ENCODE peak calls at places on chromosome 22, in six cellular contexts. One of them, this sample, is unnamed.
A peak's percentile ranks its signal among the peaks of the same experiment; 100 is the strongest.

GRCh38 chr22:45551310-45552016 is 48.8 kb downstream of the FBLN1 start:
- DNase-seq in colonic mucosa: no peak
- DNase-seq in HCT116: no peak
- DNase-seq in heart left ventricle: peak; percentile 31
- DNase-seq in lower lobe of right lung: no peak
- DNase-seq in psoas muscle: peak; percentile 48
- DNase-seq in this sample: no peak

GRCh38 chr22:27267145-27267544 is 534.4 kb downstream of the MN1 start:
- DNase-seq in colonic mucosa: no peak
- DNase-seq in lower lobe of right lung: no peak
- DNase-seq in psoas muscle: no peak
- DNase-seq in heart left ventricle: no peak
- DNase-seq in HCT116: no peak
- DNase-seq in this sample: no peak

GRCh38 chr22:36026741-36027140 is 1.9 kb downstream of the RBFOX2 start:
- DNase-seq in colonic mucosa: no peak
- DNase-seq in psoas muscle: no peak
- DNase-seq in heart left ventricle: no peak
- DNase-seq in HCT116: no peak
- DNase-seq in lower lobe of right lung: no peak
- DNase-seq in this sample: no peak

GRCh38 chr22:23313791-23314567 is 133.7 kb downstream of the BCR start:
- DNase-seq in colonic mucosa: no peak
- DNase-seq in heart left ventricle: no peak
- DNase-seq in lower lobe of right lung: no peak
- DNase-seq in psoas muscle: no peak
- DNase-seq in HCT116: no peak
- DNase-seq in this sample: no peak

GRCh38 chr22:42868751-42869251 is 11.7 kb upstream of the ARFGAP3 start:
- DNase-seq in HCT116: no peak
- DNase-seq in colonic mucosa: no peak
- DNase-seq in lower lobe of right lung: peak; percentile 74
- DNase-seq in heart left ventricle: peak; percentile 71
- DNase-seq in psoas muscle: peak; percentile 75
- DNase-seq in this sample: no peak

GRCh38 chr22:35116269-35116668 is 50.3 kb downstream of the ISX start:
- DNase-seq in lower lobe of right lung: no peak
- DNase-seq in colonic mucosa: no peak
- DNase-seq in HCT116: no peak
- DNase-seq in heart left ventricle: no peak
- DNase-seq in psoas muscle: no peak
- DNase-seq in this sample: no peak

GRCh38 chr22:25966448-25966913 is 202.8 kb upstream of the SEZ6L start:
- DNase-seq in HCT116: no peak
- DNase-seq in colonic mucosa: no peak
- DNase-seq in heart left ventricle: no peak
- DNase-seq in lower lobe of right lung: no peak
- DNase-seq in psoas muscle: no peak
- DNase-seq in this sample: no peak

GRCh38 chr22:41910050-41910598 is 4.8 kb downstream of the SHISA8 start:
- DNase-seq in heart left ventricle: no peak
- DNase-seq in psoas muscle: no peak
- DNase-seq in colonic mucosa: no peak
- DNase-seq in lower lobe of right lung: no peak
- DNase-seq in HCT116: no peak
- DNase-seq in this sample: no peak

GRCh38 chr22:48606684-48607307 is 1220.9 kb downstream of the BRD1 start:
- DNase-seq in heart left ventricle: no peak
- DNase-seq in colonic mucosa: no peak
- DNase-seq in HCT116: no peak
- DNase-seq in psoas muscle: no peak
- DNase-seq in lower lobe of right lung: no peak
- DNase-seq in this sample: no peak

GRCh38 chr22:45599836-45600577 is 71.6 kb upstream of the ATXN10 start:
- DNase-seq in colonic mucosa: peak; percentile 61
- DNase-seq in HCT116: no peak
- DNase-seq in psoas muscle: no peak
- DNase-seq in lower lobe of right lung: peak; percentile 35
- DNase-seq in heart left ventricle: no peak
- DNase-seq in this sample: no peak

GRCh38 chr22:41021655-41022454 is 70.5 kb upstream of the EP300 start:
- DNase-seq in colonic mucosa: peak; percentile 80
- DNase-seq in psoas muscle: peak; percentile 83
- DNase-seq in lower lobe of right lung: peak; percentile 84
- DNase-seq in HCT116: peak; percentile 41
- DNase-seq in heart left ventricle: peak; percentile 73
- DNase-seq in this sample: peak; percentile 78

GRCh38 chr22:39273950-39274887 is 29.4 kb upstream of the PDGFB start:
- DNase-seq in heart left ventricle: no peak
- DNase-seq in colonic mucosa: no peak
- DNase-seq in HCT116: no peak
- DNase-seq in psoas muscle: no peak
- DNase-seq in lower lobe of right lung: no peak
- DNase-seq in this sample: no peak

GRCh38 chr22:20606041-20606783 is 98.8 kb downstream of the MED15 start:
- DNase-seq in psoas muscle: no peak
- DNase-seq in heart left ventricle: no peak
- DNase-seq in lower lobe of right lung: peak; percentile 91
- DNase-seq in HCT116: peak; percentile 83
- DNase-seq in colonic mucosa: peak; percentile 64
- DNase-seq in this sample: peak; percentile 25

GRCh38 chr22:26648011-26648497 is 9.3 kb upstream of the MIAT start:
- DNase-seq in colonic mucosa: no peak
- DNase-seq in psoas muscle: no peak
- DNase-seq in HCT116: no peak
- DNase-seq in lower lobe of right lung: no peak
- DNase-seq in heart left ventricle: no peak
- DNase-seq in this sample: no peak

GRCh38 chr22:21631025-21631424 is 1.2 kb upstream of the YDJC start:
- DNase-seq in psoas muscle: no peak
- DNase-seq in heart left ventricle: no peak
- DNase-seq in lower lobe of right lung: no peak
- DNase-seq in HCT116: no peak
- DNase-seq in colonic mucosa: no peak
- DNase-seq in this sample: no peak

GRCh38 chr22:19480789-19481188 is 1.1 kb downstream of the CDC45 start:
- DNase-seq in HCT116: no peak
- DNase-seq in lower lobe of right lung: no peak
- DNase-seq in colonic mucosa: no peak
- DNase-seq in psoas muscle: no peak
- DNase-seq in heart left ventricle: no peak
- DNase-seq in this sample: no peak
- H3K4me1 ChIP-seq in HCT116: peaks cover 14% of the 10 kb centered on the region
- H3K4me1 ChIP-seq in lower lobe of right lung: peaks cover 28% of the 10 kb centered on the region
- H3K4me1 ChIP-seq in colonic mucosa: peaks cover 11% of the 10 kb centered on the region
- H3K4me1 ChIP-seq in psoas muscle: peaks cover 26% of the 10 kb centered on the region
- H3K4me1 ChIP-seq in heart left ventricle: peaks cover 8% of the 10 kb centered on the region
- H3K4me1 ChIP-seq in this sample: peaks cover 17% of the 10 kb centered on the region

DNA sequence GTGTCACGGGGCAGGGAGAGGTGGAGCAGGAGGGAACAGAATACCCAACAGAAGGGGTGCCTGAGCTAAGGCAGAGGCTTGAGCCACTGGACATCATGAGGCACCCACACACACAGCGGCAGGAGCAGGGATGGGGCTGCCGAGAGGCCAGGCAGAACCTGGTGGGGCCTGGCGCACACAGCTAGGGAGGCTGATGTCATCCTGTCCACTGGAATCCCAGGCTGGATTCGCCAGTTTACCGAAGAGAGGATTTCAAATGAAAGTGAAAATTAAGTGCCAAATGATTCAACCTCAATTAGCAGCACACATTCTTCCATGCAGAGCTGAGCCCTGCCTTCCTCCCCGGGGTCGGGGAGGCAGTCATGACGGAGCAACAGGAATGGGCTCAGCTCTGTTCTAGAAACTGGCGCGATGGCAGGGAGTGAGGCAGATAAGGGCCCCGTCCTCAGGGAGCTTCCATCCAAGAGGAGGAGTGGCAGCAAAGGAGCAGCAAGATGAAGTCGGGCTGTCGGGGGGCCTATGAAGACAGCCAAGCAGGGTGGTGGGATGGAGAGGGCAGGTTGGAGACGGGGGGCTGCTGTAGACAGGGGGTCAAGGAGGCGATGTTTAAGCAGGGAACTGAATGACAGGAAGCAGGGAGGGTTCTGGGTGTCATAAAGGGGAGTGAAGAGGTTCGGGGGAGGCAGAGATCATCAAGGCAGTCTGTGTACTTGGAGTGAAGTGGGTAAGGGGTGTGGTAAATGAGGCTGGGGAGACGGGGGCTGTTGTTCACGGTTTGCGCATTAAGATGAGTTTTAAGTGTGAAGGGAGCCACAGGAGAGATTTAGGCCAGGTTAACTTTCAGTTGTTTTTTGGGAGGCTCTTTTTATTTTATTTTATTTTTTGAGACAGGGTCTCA is 6.4 kb downstream of the RAC2 start:
- DNase-seq in psoas muscle: no peak
- DNase-seq in HCT116: no peak
- DNase-seq in colonic mucosa: no peak
- DNase-seq in lower lobe of right lung: peak; percentile 31
- DNase-seq in heart left ventricle: no peak
- DNase-seq in this sample: no peak
- H3K4me3 ChIP-seq in psoas muscle: no peak overlapping the region
- H3K4me3 ChIP-seq in HCT116: no peak overlapping the region
- H3K4me3 ChIP-seq in colonic mucosa: no peak overlapping the region
- H3K4me3 ChIP-seq in lower lobe of right lung: no peak overlapping the region
- H3K4me3 ChIP-seq in heart left ventricle: no peak overlapping the region
- H3K4me3 ChIP-seq in this sample: no peak overlapping the region

GRCh38 chr22:47567126-47567730 is 804.8 kb downstream of the TBC1D22A start:
- DNase-seq in psoas muscle: no peak
- DNase-seq in heart left ventricle: no peak
- DNase-seq in colonic mucosa: no peak
- DNase-seq in lower lobe of right lung: no peak
- DNase-seq in HCT116: no peak
- DNase-seq in this sample: peak; percentile 28
- H3K27me3 ChIP-seq in psoas muscle: no peaks in the 10 kb centered on the region
- H3K27me3 ChIP-seq in heart left ventricle: no peaks in the 10 kb centered on the region
- H3K27me3 ChIP-seq in colonic mucosa: no peaks in the 10 kb centered on the region
- H3K27me3 ChIP-seq in lower lobe of right lung: no peaks in the 10 kb centered on the region
- H3K27me3 ChIP-seq in HCT116: no peaks in the 10 kb centered on the region
- H3K27me3 ChIP-seq in this sample: no peaks in the 10 kb centered on the region

GRCh38 chr22:38177044-38177443 is 4.6 kb downstream of the PLA2G6 start:
- DNase-seq in lower lobe of right lung: peak; percentile 14
- DNase-seq in colonic mucosa: no peak
- DNase-seq in psoas muscle: no peak
- DNase-seq in heart left ventricle: no peak
- DNase-seq in HCT116: no peak
- DNase-seq in this sample: no peak
- H3K4me1 ChIP-seq in lower lobe of right lung: peaks cover 78% of the 10 kb centered on the region
- H3K4me1 ChIP-seq in colonic mucosa: peaks cover 6% of the 10 kb centered on the region
- H3K4me1 ChIP-seq in psoas muscle: peaks cover 77% of the 10 kb centered on the region
- H3K4me1 ChIP-seq in heart left ventricle: peaks cover 44% of the 10 kb centered on the region
- H3K4me1 ChIP-seq in HCT116: peaks cover 49% of the 10 kb centered on the region
- H3K4me1 ChIP-seq in this sample: peaks cover 92% of the 10 kb centered on the region